ENCODE peak calls at places on chromosomes 2 and 18, in seven cellular contexts. One of them, this sample, is unnamed.

GRCh38 chr2:96693286-96694200 is 46.3 kb downstream of the LMAN2L start:
- DNase-seq in mesenchymal stem cell: no peak
- DNase-seq in trophoblast cell: no peak
- DNase-seq in H1: no peak
- DNase-seq in IMR-90: no peak
- DNase-seq in neuronal stem cell: no peak
- DNase-seq in H9: no peak
- DNase-seq in this sample: no peak

GRCh38 chr2:150274108-150274507 is 213.4 kb downstream of the RND3 start:
- DNase-seq in H1: no peak
- DNase-seq in H9: no peak
- DNase-seq in mesenchymal stem cell: peak
- DNase-seq in neuronal stem cell: no peak
- DNase-seq in IMR-90: peak
- DNase-seq in trophoblast cell: no peak
- DNase-seq in this sample: no peak

GRCh38 chr2:2699117-2699497 is 368.0 kb upstream of the MYT1L start:
- DNase-seq in H9: peak
- DNase-seq in mesenchymal stem cell: no peak
- DNase-seq in trophoblast cell: no peak
- DNase-seq in H1: no peak
- DNase-seq in IMR-90: no peak
- DNase-seq in neuronal stem cell: no peak
- DNase-seq in this sample: peak

GRCh38 chr2:64488050-64488974 is 34.4 kb downstream of the LGALSL start:
- DNase-seq in H9: peak
- DNase-seq in mesenchymal stem cell: peak
- DNase-seq in neuronal stem cell: peak
- DNase-seq in IMR-90: peak
- DNase-seq in H1: peak
- DNase-seq in trophoblast cell: peak
- DNase-seq in this sample: peak

GRCh38 chr2:102634831-102635241 is 15.5 kb downstream of the SLC9A2 start:
- DNase-seq in H9: no peak
- DNase-seq in mesenchymal stem cell: no peak
- DNase-seq in IMR-90: no peak
- DNase-seq in neuronal stem cell: no peak
- DNase-seq in H1: no peak
- DNase-seq in trophoblast cell: no peak
- DNase-seq in this sample: no peak

GRCh38 chr18:44899832-44900231 is 219.1 kb downstream of the SETBP1 start:
- DNase-seq in neuronal stem cell: no peak
- DNase-seq in trophoblast cell: no peak
- DNase-seq in mesenchymal stem cell: no peak
- DNase-seq in IMR-90: no peak
- DNase-seq in H9: no peak
- DNase-seq in H1: no peak
- DNase-seq in this sample: no peak

GRCh38 chr2:72028996-72029395 is 118.7 kb downstream of the CYP26B1 start:
- DNase-seq in trophoblast cell: no peak
- DNase-seq in IMR-90: no peak
- DNase-seq in mesenchymal stem cell: no peak
- DNase-seq in H1: no peak
- DNase-seq in neuronal stem cell: no peak
- DNase-seq in H9: peak
- DNase-seq in this sample: no peak

GRCh38 chr2:177169810-177170514 is 42.6 kb upstream of the HNRNPA3 start:
- DNase-seq in trophoblast cell: peak
- DNase-seq in neuronal stem cell: no peak
- DNase-seq in IMR-90: no peak
- DNase-seq in H9: no peak
- DNase-seq in mesenchymal stem cell: no peak
- DNase-seq in H1: no peak
- DNase-seq in this sample: no peak

GRCh38 chr2:118443596-118443995 is 355.3 kb downstream of the INSIG2 start:
- DNase-seq in H9: no peak
- DNase-seq in H1: no peak
- DNase-seq in mesenchymal stem cell: no peak
- DNase-seq in neuronal stem cell: no peak
- DNase-seq in trophoblast cell: no peak
- DNase-seq in IMR-90: peak
- DNase-seq in this sample: peak

GRCh38 chr2:203670939-203671338 is 35.5 kb upstream of the CD28 start:
- DNase-seq in H1: no peak
- DNase-seq in IMR-90: peak
- DNase-seq in H9: no peak
- DNase-seq in neuronal stem cell: no peak
- DNase-seq in mesenchymal stem cell: peak
- DNase-seq in trophoblast cell: peak
- DNase-seq in this sample: no peak

GRCh38 chr2:109057686-109058085 is 68.7 kb upstream of the EDAR start:
- DNase-seq in neuronal stem cell: no peak
- DNase-seq in H1: no peak
- DNase-seq in IMR-90: no peak
- DNase-seq in mesenchymal stem cell: no peak
- DNase-seq in H9: no peak
- DNase-seq in trophoblast cell: no peak
- DNase-seq in this sample: no peak

GRCh38 chr2:195820373-195820772 is 163.3 kb downstream of the SLC39A10 start:
- DNase-seq in H1: no peak
- DNase-seq in mesenchymal stem cell: peak
- DNase-seq in neuronal stem cell: no peak
- DNase-seq in IMR-90: peak
- DNase-seq in trophoblast cell: no peak
- DNase-seq in H9: no peak
- DNase-seq in this sample: peak

GRCh38 chr2:236862961-236863728 is 222.5 kb upstream of the COPS8 start:
- DNase-seq in IMR-90: peak
- DNase-seq in mesenchymal stem cell: peak
- DNase-seq in H9: peak
- DNase-seq in neuronal stem cell: no peak
- DNase-seq in trophoblast cell: peak
- DNase-seq in H1: peak
- DNase-seq in this sample: no peak

GRCh38 chr2:180579388-180579787 is 401.0 kb upstream of the UBE2E3 start:
- DNase-seq in H9: no peak
- DNase-seq in IMR-90: no peak
- DNase-seq in neuronal stem cell: no peak
- DNase-seq in trophoblast cell: no peak
- DNase-seq in H1: no peak
- DNase-seq in mesenchymal stem cell: no peak
- DNase-seq in this sample: no peak

GRCh38 chr2:41602351-41602750 is 445.5 kb upstream of the PKDCC start:
- DNase-seq in H1: no peak
- DNase-seq in H9: no peak
- DNase-seq in mesenchymal stem cell: no peak
- DNase-seq in trophoblast cell: no peak
- DNase-seq in neuronal stem cell: no peak
- DNase-seq in IMR-90: no peak
- DNase-seq in this sample: no peak

GRCh38 chr2:20940856-20941255 is 103.0 kb downstream of the APOB start:
- DNase-seq in H1: no peak
- DNase-seq in H9: no peak
- DNase-seq in trophoblast cell: no peak
- DNase-seq in mesenchymal stem cell: no peak
- DNase-seq in neuronal stem cell: no peak
- DNase-seq in IMR-90: no peak
- DNase-seq in this sample: no peak
- H2AK5ac ChIP-seq in H1: no peak
- H2AK5ac ChIP-seq in H9: no peak
- H2AK5ac ChIP-seq in trophoblast cell: no peak
- H2AK5ac ChIP-seq in mesenchymal stem cell: no peak
- H2AK5ac ChIP-seq in neuronal stem cell: no peak
- H2AK5ac ChIP-seq in IMR-90: no peak
- H2AK5ac ChIP-seq in this sample: no peak

GRCh38 chr18:2536063-2536462 is 35.2 kb downstream of the METTL4 start:
- DNase-seq in trophoblast cell: peak
- DNase-seq in mesenchymal stem cell: peak
- DNase-seq in neuronal stem cell: no peak
- DNase-seq in H9: no peak
- DNase-seq in H1: no peak
- DNase-seq in IMR-90: no peak
- DNase-seq in this sample: peak
- H3K18ac ChIP-seq in trophoblast cell: no peak
- H3K18ac ChIP-seq in mesenchymal stem cell: no peak
- H3K18ac ChIP-seq in neuronal stem cell: no peak
- H3K18ac ChIP-seq in H9: no peak
- H3K18ac ChIP-seq in H1: no peak
- H3K18ac ChIP-seq in IMR-90: peak
- H3K18ac ChIP-seq in this sample: no peak

GRCh38 chr18:58661423-58661822 is 9.8 kb upstream of the MALT1 start:
- DNase-seq in mesenchymal stem cell: peak
- DNase-seq in IMR-90: peak
- DNase-seq in H1: peak
- DNase-seq in neuronal stem cell: no peak
- DNase-seq in trophoblast cell: peak
- DNase-seq in H9: no peak
- DNase-seq in this sample: peak

GRCh38 chr18:58660915-58661314 is 10.3 kb upstream of the MALT1 start:
- DNase-seq in neuronal stem cell: no peak
- DNase-seq in mesenchymal stem cell: no peak
- DNase-seq in trophoblast cell: no peak
- DNase-seq in H1: no peak
- DNase-seq in H9: no peak
- DNase-seq in IMR-90: no peak
- DNase-seq in this sample: no peak

GRCh38 chr18:58659691-58660090 is 11.6 kb upstream of the MALT1 start:
- DNase-seq in mesenchymal stem cell: no peak
- DNase-seq in trophoblast cell: no peak
- DNase-seq in H1: no peak
- DNase-seq in IMR-90: no peak
- DNase-seq in neuronal stem cell: no peak
- DNase-seq in H9: no peak
- DNase-seq in this sample: no peak

GRCh38 chr18:58666176-58666575 is 5.1 kb upstream of the MALT1 start:
- DNase-seq in IMR-90: no peak
- DNase-seq in neuronal stem cell: no peak
- DNase-seq in H9: no peak
- DNase-seq in trophoblast cell: no peak
- DNase-seq in H1: no peak
- DNase-seq in mesenchymal stem cell: no peak
- DNase-seq in this sample: no peak

DNA sequence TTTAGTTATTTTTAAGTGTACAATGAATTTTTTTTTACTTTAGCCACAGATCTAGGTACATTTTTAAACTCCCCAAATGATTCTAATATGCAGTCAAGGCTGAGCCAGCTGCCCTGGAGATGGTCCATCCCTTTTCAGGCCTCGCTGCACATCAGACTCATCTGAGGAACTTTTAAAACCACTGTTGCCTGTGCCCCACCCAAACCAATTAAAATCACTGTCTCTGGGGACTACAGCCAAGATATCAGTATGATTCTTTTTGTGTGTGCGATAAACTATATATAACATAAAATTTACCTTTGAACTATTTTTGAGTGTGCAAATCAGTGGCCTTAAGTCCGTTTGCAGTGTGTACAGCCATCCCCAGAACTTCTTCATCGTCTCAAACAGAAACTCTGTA is 9.1 kb upstream of the MALT1 start:
- DNase-seq in H1: peak
- DNase-seq in mesenchymal stem cell: no peak
- DNase-seq in IMR-90: no peak
- DNase-seq in H9: no peak
- DNase-seq in trophoblast cell: no peak
- DNase-seq in neuronal stem cell: no peak
- DNase-seq in this sample: no peak
- H3K9ac ChIP-seq in H1: no peak
- H3K9ac ChIP-seq in mesenchymal stem cell: no peak
- H3K9ac ChIP-seq in IMR-90: no peak
- H3K9ac ChIP-seq in H9: no peak
- H3K9ac ChIP-seq in trophoblast cell: no peak
- H3K9ac ChIP-seq in neuronal stem cell: no peak
- H3K9ac ChIP-seq in this sample: no peak

DNA sequence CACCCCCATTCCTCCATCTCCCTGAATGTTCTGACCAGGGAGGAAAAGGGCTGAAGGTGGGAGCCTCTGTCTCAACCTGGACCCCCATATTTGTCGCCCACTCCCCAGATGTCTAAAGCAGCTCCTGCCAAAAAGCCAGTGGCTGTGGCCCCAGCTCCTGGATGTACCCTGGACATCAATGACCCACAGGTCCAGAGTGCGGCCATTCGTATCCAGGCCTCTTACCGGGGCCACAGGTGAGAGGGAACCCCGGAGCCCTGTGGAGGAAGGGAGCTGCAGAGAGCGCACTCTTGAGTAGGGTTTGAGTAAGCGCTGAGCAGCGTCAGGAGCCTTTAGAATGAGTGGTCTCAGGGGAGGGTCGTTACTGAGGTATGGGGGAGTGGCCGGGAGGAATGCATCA is 2.4 kb upstream of the GMPPA start:
- DNase-seq in mesenchymal stem cell: no peak
- DNase-seq in H1: no peak
- DNase-seq in trophoblast cell: no peak
- DNase-seq in H9: no peak
- DNase-seq in IMR-90: no peak
- DNase-seq in neuronal stem cell: no peak
- DNase-seq in this sample: no peak
- H2AK5ac ChIP-seq in mesenchymal stem cell: no peak
- H2AK5ac ChIP-seq in H1: no peak
- H2AK5ac ChIP-seq in trophoblast cell: no peak
- H2AK5ac ChIP-seq in H9: no peak
- H2AK5ac ChIP-seq in IMR-90: peak
- H2AK5ac ChIP-seq in neuronal stem cell: no peak
- H2AK5ac ChIP-seq in this sample: no peak

GRCh38 chr2:241350530-241350877 is 5.6 kb upstream of the FARP2 start:
- DNase-seq in neuronal stem cell: no peak
- DNase-seq in mesenchymal stem cell: no peak
- DNase-seq in H9: no peak
- DNase-seq in IMR-90: no peak
- DNase-seq in H1: no peak
- DNase-seq in trophoblast cell: no peak
- DNase-seq in this sample: no peak
- H3K18ac ChIP-seq in neuronal stem cell: no peak
- H3K18ac ChIP-seq in mesenchymal stem cell: no peak
- H3K18ac ChIP-seq in H9: no peak
- H3K18ac ChIP-seq in IMR-90: no peak
- H3K18ac ChIP-seq in H1: no peak
- H3K18ac ChIP-seq in trophoblast cell: no peak
- H3K18ac ChIP-seq in this sample: no peak

GRCh38 chr18:3440340-3440739 is 9.6 kb upstream of the TGIF1 start:
- DNase-seq in neuronal stem cell: no peak
- DNase-seq in H9: no peak
- DNase-seq in mesenchymal stem cell: no peak
- DNase-seq in trophoblast cell: no peak
- DNase-seq in IMR-90: no peak
- DNase-seq in H1: no peak
- DNase-seq in this sample: no peak

GRCh38 chr18:3429121-3429520 is 20.9 kb upstream of the TGIF1 start:
- DNase-seq in trophoblast cell: peak
- DNase-seq in neuronal stem cell: no peak
- DNase-seq in H9: no peak
- DNase-seq in mesenchymal stem cell: no peak
- DNase-seq in H1: no peak
- DNase-seq in IMR-90: no peak
- DNase-seq in this sample: no peak

GRCh38 chr18:3434685-3435084 is 15.3 kb upstream of the TGIF1 start:
- DNase-seq in IMR-90: no peak
- DNase-seq in H1: no peak
- DNase-seq in H9: no peak
- DNase-seq in trophoblast cell: peak
- DNase-seq in mesenchymal stem cell: no peak
- DNase-seq in neuronal stem cell: no peak
- DNase-seq in this sample: no peak
- H3K9ac ChIP-seq in IMR-90: no peak
- H3K9ac ChIP-seq in H1: no peak
- H3K9ac ChIP-seq in H9: no peak
- H3K9ac ChIP-seq in trophoblast cell: no peak
- H3K9ac ChIP-seq in mesenchymal stem cell: no peak
- H3K9ac ChIP-seq in neuronal stem cell: no peak
- H3K9ac ChIP-seq in this sample: no peak

GRCh38 chr2:239991689-239992314 is 33.3 kb downstream of the NDUFA10 start:
- DNase-seq in IMR-90: peak
- DNase-seq in trophoblast cell: peak
- DNase-seq in mesenchymal stem cell: peak
- DNase-seq in H9: no peak
- DNase-seq in H1: no peak
- DNase-seq in neuronal stem cell: peak
- DNase-seq in this sample: peak
- H2AK5ac ChIP-seq in IMR-90: no peak
- H2AK5ac ChIP-seq in trophoblast cell: no peak
- H2AK5ac ChIP-seq in mesenchymal stem cell: no peak
- H2AK5ac ChIP-seq in H9: no peak
- H2AK5ac ChIP-seq in H1: no peak
- H2AK5ac ChIP-seq in neuronal stem cell: no peak
- H2AK5ac ChIP-seq in this sample: no peak

This sample was measured in mesendoderm.